ENCODE peak calls at places on chromosome 7, in five cellular contexts. One of them, this sample, is unnamed.

GRCh38 chr7:11665381-11665780 is 166.6 kb downstream of the THSD7A start:
- DNase-seq in lower lobe of right lung: no peak
- DNase-seq in transverse colon: no peak
- DNase-seq in PC-9: no peak
- DNase-seq in A549: no peak
- DNase-seq in this sample: no peak

GRCh38 chr7:70710011-70710480 is 421.9 kb upstream of the GALNT17 start:
- DNase-seq in lower lobe of right lung: no peak
- DNase-seq in PC-9: peak
- DNase-seq in transverse colon: no peak
- DNase-seq in A549: no peak
- DNase-seq in this sample: no peak

GRCh38 chr7:100444311-100445278 is 8.3 kb upstream of the PPP1R35 start:
- DNase-seq in PC-9: no peak
- DNase-seq in transverse colon: peak
- DNase-seq in lower lobe of right lung: no peak
- DNase-seq in A549: no peak
- DNase-seq in this sample: peak

GRCh38 chr7:90276033-90276728 is 31.2 kb downstream of the CFAP69 start:
- DNase-seq in A549: no peak
- DNase-seq in lower lobe of right lung: no peak
- DNase-seq in PC-9: no peak
- DNase-seq in transverse colon: no peak
- DNase-seq in this sample: no peak

GRCh38 chr7:100867040-100867795 is at the start of gene TRIP6:
- DNase-seq in A549: peak
- DNase-seq in transverse colon: peak
- DNase-seq in lower lobe of right lung: peak
- DNase-seq in PC-9: peak
- DNase-seq in this sample: peak

GRCh38 chr7:90955641-90956207 is 308.5 kb upstream of the FZD1 start:
- DNase-seq in PC-9: no peak
- DNase-seq in transverse colon: no peak
- DNase-seq in A549: no peak
- DNase-seq in lower lobe of right lung: no peak
- DNase-seq in this sample: no peak

GRCh38 chr7:25928549-25929330 is 223.3 kb upstream of the NFE2L3 start:
- DNase-seq in A549: no peak
- DNase-seq in PC-9: no peak
- DNase-seq in transverse colon: no peak
- DNase-seq in lower lobe of right lung: no peak
- DNase-seq in this sample: no peak

GRCh38 chr7:34275629-34276028 is 370.3 kb downstream of the BMPER start:
- DNase-seq in transverse colon: no peak
- DNase-seq in lower lobe of right lung: no peak
- DNase-seq in A549: no peak
- DNase-seq in PC-9: no peak
- DNase-seq in this sample: no peak

GRCh38 chr7:2634265-2635145 is 2.7 kb downstream of the TTYH3 start:
- DNase-seq in PC-9: no peak
- DNase-seq in lower lobe of right lung: no peak
- DNase-seq in transverse colon: no peak
- DNase-seq in A549: no peak
- DNase-seq in this sample: no peak

GRCh38 chr7:111564078-111564477 is 1.8 kb upstream of the IMMP2L start:
- DNase-seq in lower lobe of right lung: no peak
- DNase-seq in PC-9: no peak
- DNase-seq in transverse colon: no peak
- DNase-seq in A549: no peak
- DNase-seq in this sample: no peak

GRCh38 chr7:66187894-66188293 is 17.2 kb upstream of the TPST1 start:
- DNase-seq in lower lobe of right lung: no peak
- DNase-seq in A549: no peak
- DNase-seq in transverse colon: no peak
- DNase-seq in PC-9: no peak
- DNase-seq in this sample: no peak

GRCh38 chr7:149742075-149742701 is 31.2 kb downstream of the ZNF467 start:
- DNase-seq in A549: peak
- DNase-seq in lower lobe of right lung: peak
- DNase-seq in transverse colon: peak
- DNase-seq in PC-9: no peak
- DNase-seq in this sample: peak

GRCh38 chr7:54904130-54904529 is 114.7 kb upstream of the EGFR start:
- DNase-seq in A549: no peak
- DNase-seq in lower lobe of right lung: no peak
- DNase-seq in PC-9: no peak
- DNase-seq in transverse colon: no peak
- DNase-seq in this sample: no peak

GRCh38 chr7:84950836-84951235 is 236.0 kb downstream of the SEMA3D start:
- DNase-seq in A549: no peak
- DNase-seq in transverse colon: no peak
- DNase-seq in PC-9: no peak
- DNase-seq in lower lobe of right lung: no peak
- DNase-seq in this sample: no peak

GRCh38 chr7:124779194-124779593 is 13.6 kb upstream of the GPR37 start:
- DNase-seq in A549: no peak
- DNase-seq in transverse colon: no peak
- DNase-seq in PC-9: no peak
- DNase-seq in lower lobe of right lung: no peak
- DNase-seq in this sample: no peak

DNA sequence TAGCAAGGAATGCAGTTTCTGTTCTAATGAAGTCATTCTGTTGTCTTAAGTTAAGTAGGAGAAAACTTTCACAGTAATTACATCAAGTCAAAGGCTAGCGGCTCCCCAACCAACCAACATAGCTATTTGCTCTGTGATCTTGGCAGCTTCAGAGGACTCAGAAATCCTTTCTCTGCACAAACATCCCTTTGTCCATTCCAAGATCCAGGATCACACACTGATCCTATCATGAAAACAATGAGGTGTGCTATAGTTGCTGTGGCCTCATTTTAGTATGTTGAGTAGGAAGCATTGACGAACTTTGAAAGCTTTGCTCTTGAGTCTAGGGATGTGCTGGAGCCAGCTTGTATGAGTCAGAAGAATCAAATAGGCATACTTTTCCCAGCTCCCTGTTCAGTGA is 218.2 kb upstream of the PRSS58 start:
- DNase-seq in transverse colon: no peak
- DNase-seq in PC-9: no peak
- DNase-seq in lower lobe of right lung: no peak
- DNase-seq in A549: no peak
- DNase-seq in this sample: no peak
- H3K27ac ChIP-seq in transverse colon: no peak
- H3K27ac ChIP-seq in PC-9: no peak
- H3K27ac ChIP-seq in lower lobe of right lung: no peak
- H3K27ac ChIP-seq in A549: no peak
- H3K27ac ChIP-seq in this sample: no peak

GRCh38 chr7:74029094-74029785 is 1.3 kb downstream of the ELN start:
- DNase-seq in A549: no peak
- DNase-seq in PC-9: no peak
- DNase-seq in transverse colon: no peak
- DNase-seq in lower lobe of right lung: no peak
- DNase-seq in this sample: peak

GRCh38 chr7:74028321-74028812 is 394 bp downstream of the ELN start:
- DNase-seq in lower lobe of right lung: no peak
- DNase-seq in transverse colon: no peak
- DNase-seq in PC-9: no peak
- DNase-seq in A549: no peak
- DNase-seq in this sample: peak

GRCh38 chr7:74027124-74027682 is 770 bp upstream of the ELN start:
- DNase-seq in lower lobe of right lung: no peak
- DNase-seq in transverse colon: no peak
- DNase-seq in PC-9: no peak
- DNase-seq in A549: no peak
- DNase-seq in this sample: no peak

GRCh38 chr7:74026406-74027123 is 1.4 kb upstream of the ELN start:
- DNase-seq in transverse colon: peak
- DNase-seq in A549: peak
- DNase-seq in lower lobe of right lung: peak
- DNase-seq in PC-9: no peak
- DNase-seq in this sample: peak

GRCh38 chr7:74027683-74028320 is at the start of gene ELN:
- DNase-seq in transverse colon: peak
- DNase-seq in PC-9: no peak
- DNase-seq in lower lobe of right lung: peak
- DNase-seq in A549: no peak
- DNase-seq in this sample: peak
- H3K4me3 ChIP-seq in transverse colon: peak
- H3K4me3 ChIP-seq in PC-9: no peak
- H3K4me3 ChIP-seq in lower lobe of right lung: peak
- H3K4me3 ChIP-seq in A549: no peak
- H3K4me3 ChIP-seq in this sample: peak

DNA sequence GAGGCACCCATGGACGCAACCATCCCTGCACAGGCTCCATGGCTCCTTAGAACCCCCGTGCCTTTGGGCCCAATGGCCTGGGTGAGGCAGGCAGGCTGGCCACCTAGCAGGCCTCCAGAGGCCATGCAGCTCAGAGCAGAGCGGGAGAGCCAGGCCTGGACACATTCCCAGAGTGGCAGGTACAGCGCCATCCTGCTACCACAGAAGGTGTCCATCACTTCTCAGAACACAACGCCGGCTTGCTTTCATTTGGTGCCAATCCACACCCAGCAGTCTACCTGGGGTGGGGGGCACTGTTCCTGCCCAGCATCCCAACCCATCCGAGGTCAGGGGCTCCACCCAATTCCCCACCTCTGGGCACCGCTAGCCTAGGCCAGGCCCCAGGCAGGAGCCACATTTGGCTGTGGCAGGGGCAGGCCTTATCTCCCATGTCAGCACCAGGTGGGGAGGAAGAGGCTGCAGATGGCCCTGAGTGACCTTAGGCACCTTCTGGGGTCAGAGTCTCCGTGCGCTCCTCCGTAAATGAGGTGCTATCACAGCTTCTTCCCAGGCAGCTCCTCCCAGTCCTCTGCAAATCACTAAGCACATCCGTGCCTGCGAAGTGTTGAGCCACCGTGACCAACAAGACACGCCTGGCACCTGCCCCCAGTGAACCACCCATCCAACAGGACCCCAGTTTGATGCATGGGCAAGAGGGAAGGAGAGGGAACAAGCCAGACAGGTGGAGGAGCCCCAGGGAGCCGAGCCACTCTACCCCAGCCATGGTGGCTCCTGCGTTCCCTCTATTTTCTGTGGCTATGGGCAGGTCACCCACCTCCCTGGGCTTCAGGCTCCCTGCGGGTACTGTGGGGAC is 14.2 kb downstream of the KCNH2 start:
- DNase-seq in A549: no peak
- DNase-seq in lower lobe of right lung: no peak
- DNase-seq in PC-9: no peak
- DNase-seq in transverse colon: no peak
- DNase-seq in this sample: peak
- H3K27ac ChIP-seq in A549: no peak
- H3K27ac ChIP-seq in lower lobe of right lung: no peak
- H3K27ac ChIP-seq in PC-9: no peak
- H3K27ac ChIP-seq in transverse colon: peak
- H3K27ac ChIP-seq in this sample: no peak

GRCh38 chr7:194257-194995 is 2.1 kb downstream of the FAM20C start:
- DNase-seq in A549: no peak
- DNase-seq in transverse colon: no peak
- DNase-seq in lower lobe of right lung: no peak
- DNase-seq in PC-9: peak
- DNase-seq in this sample: no peak

GRCh38 chr7:194996-195829 is 2.8 kb downstream of the FAM20C start:
- DNase-seq in transverse colon: no peak
- DNase-seq in A549: no peak
- DNase-seq in PC-9: no peak
- DNase-seq in lower lobe of right lung: no peak
- DNase-seq in this sample: no peak

GRCh38 chr7:192701-193536 is 548 bp downstream of the FAM20C start:
- DNase-seq in A549: no peak
- DNase-seq in PC-9: peak
- DNase-seq in lower lobe of right lung: no peak
- DNase-seq in transverse colon: peak
- DNase-seq in this sample: peak

GRCh38 chr7:192035-192649 is at the start of gene FAM20C:
- DNase-seq in lower lobe of right lung: peak
- DNase-seq in A549: peak
- DNase-seq in transverse colon: peak
- DNase-seq in PC-9: peak
- DNase-seq in this sample: peak

DNA sequence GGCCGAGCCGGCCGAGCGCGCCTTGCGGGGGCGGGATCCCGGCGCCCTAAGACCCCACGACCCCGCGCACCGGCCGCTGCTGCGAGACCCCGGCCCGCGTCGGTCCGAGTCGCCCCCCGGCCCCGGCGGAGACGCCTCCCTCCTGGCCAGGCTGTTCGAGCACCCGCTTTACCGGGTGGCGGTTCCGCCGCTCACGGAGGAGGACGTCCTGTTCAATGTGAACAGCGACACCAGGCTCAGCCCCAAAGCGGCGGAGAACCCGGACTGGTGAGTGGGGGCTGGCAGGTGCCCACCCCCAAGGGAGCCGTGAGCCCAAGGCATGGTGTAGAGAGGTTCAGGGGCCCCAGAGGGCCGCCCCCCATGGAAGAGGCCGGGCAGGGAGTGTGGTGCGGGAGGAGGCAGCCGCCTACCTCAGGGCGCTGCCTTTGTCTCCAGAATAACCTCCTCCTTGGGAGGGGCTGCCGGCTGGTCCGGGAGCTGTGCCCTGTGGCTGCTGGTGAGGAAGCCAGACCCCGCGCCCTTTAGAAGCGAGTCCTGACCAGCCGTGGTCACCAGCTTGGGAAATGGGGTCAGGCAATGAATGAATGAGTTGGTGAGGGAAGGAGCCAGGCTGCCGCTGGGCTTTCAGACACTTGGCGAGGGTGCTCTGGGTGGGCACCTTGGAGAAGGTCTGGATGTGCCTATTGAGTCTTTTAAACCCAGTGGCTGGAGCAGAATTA is 1.3 kb downstream of the FAM20C start:
- DNase-seq in PC-9: peak
- DNase-seq in lower lobe of right lung: no peak
- DNase-seq in A549: peak
- DNase-seq in transverse colon: no peak
- DNase-seq in this sample: no peak
- H3K4me3 ChIP-seq in PC-9: peak
- H3K4me3 ChIP-seq in lower lobe of right lung: peak
- H3K4me3 ChIP-seq in A549: peak
- H3K4me3 ChIP-seq in transverse colon: peak
- H3K4me3 ChIP-seq in this sample: peak

DNA sequence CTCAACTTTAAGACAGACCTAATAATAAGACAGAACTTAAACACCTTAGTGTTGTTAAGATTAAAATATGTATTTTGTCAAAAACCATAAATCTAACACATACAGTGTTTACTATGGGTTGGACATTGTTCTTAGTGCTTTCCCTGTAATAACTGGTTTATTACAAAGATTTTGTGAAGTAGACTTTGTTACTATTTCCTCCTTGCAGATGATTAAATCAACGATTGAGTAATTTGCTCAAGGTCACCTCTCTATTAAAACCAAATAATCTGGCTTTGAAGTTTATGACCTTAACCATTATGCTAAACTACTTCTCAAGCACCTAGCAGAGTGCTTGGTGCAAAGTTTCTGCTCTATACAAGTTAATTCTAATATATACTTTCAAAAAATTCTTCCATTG is 102.7 kb upstream of the FAM3C start:
- DNase-seq in transverse colon: no peak
- DNase-seq in A549: no peak
- DNase-seq in PC-9: no peak
- DNase-seq in lower lobe of right lung: no peak
- DNase-seq in this sample: no peak
- H3K27ac ChIP-seq in transverse colon: no peak
- H3K27ac ChIP-seq in A549: no peak
- H3K27ac ChIP-seq in PC-9: no peak
- H3K27ac ChIP-seq in lower lobe of right lung: no peak
- H3K27ac ChIP-seq in this sample: no peak